ENCODE peak calls at places on chromosome 6, in six cellular contexts. One of them, this sample, is unnamed.

GRCh38 chr6:30614843-30615218 is 2.2 kb downstream of the PPP1R10 start:
- DNase-seq in SIG-M5: peak; percentile 94
- DNase-seq in stimulated activated CD4-positive, alpha-beta T cell treated with anti-CD3 and anti-CD28 coated beads, Interleukin-1b, Interleukin-23, amount 100 ng/mL, for 4 hours: peak; percentile 45
- DNase-seq in NCI-H187: peak; percentile 80
- DNase-seq in NCI-H2081: peak; percentile 96
- DNase-seq in type B pancreatic cell: peak; percentile 80
- DNase-seq in this sample: peak; percentile 90

GRCh38 chr6:108080010-108080780 is 5.7 kb upstream of the OSTM1 start:
- DNase-seq in SIG-M5: no peak
- DNase-seq in stimulated activated CD4-positive, alpha-beta T cell treated with anti-CD3 and anti-CD28 coated beads, Interleukin-1b, Interleukin-23, amount 100 ng/mL, for 4 hours: no peak
- DNase-seq in NCI-H187: no peak
- DNase-seq in NCI-H2081: no peak
- DNase-seq in type B pancreatic cell: no peak
- DNase-seq in this sample: no peak

GRCh38 chr6:2748183-2748582 is 2.5 kb downstream of the MYLK4 start:
- DNase-seq in SIG-M5: no peak
- DNase-seq in stimulated activated CD4-positive, alpha-beta T cell treated with anti-CD3 and anti-CD28 coated beads, Interleukin-1b, Interleukin-23, amount 100 ng/mL, for 4 hours: no peak
- DNase-seq in NCI-H187: no peak
- DNase-seq in NCI-H2081: no peak
- DNase-seq in type B pancreatic cell: no peak
- DNase-seq in this sample: no peak

GRCh38 chr6:119960065-119960464 is 610.5 kb upstream of the MAN1A1 start:
- DNase-seq in SIG-M5: no peak
- DNase-seq in stimulated activated CD4-positive, alpha-beta T cell treated with anti-CD3 and anti-CD28 coated beads, Interleukin-1b, Interleukin-23, amount 100 ng/mL, for 4 hours: no peak
- DNase-seq in NCI-H187: no peak
- DNase-seq in NCI-H2081: no peak
- DNase-seq in type B pancreatic cell: no peak
- DNase-seq in this sample: no peak

GRCh38 chr6:109793015-109793414 is 101.9 kb downstream of the FIG4 start:
- DNase-seq in SIG-M5: no peak
- DNase-seq in stimulated activated CD4-positive, alpha-beta T cell treated with anti-CD3 and anti-CD28 coated beads, Interleukin-1b, Interleukin-23, amount 100 ng/mL, for 4 hours: no peak
- DNase-seq in NCI-H187: no peak
- DNase-seq in NCI-H2081: no peak
- DNase-seq in type B pancreatic cell: no peak
- DNase-seq in this sample: no peak

GRCh38 chr6:25147191-25147590 is 132.0 kb upstream of the CARMIL1 start:
- DNase-seq in SIG-M5: peak; percentile 11
- DNase-seq in stimulated activated CD4-positive, alpha-beta T cell treated with anti-CD3 and anti-CD28 coated beads, Interleukin-1b, Interleukin-23, amount 100 ng/mL, for 4 hours: no peak
- DNase-seq in NCI-H187: no peak
- DNase-seq in NCI-H2081: no peak
- DNase-seq in type B pancreatic cell: no peak
- DNase-seq in this sample: no peak

GRCh38 chr6:141996823-141997222 is 135.9 kb upstream of the GJE1 start:
- DNase-seq in SIG-M5: no peak
- DNase-seq in stimulated activated CD4-positive, alpha-beta T cell treated with anti-CD3 and anti-CD28 coated beads, Interleukin-1b, Interleukin-23, amount 100 ng/mL, for 4 hours: no peak
- DNase-seq in NCI-H187: no peak
- DNase-seq in NCI-H2081: no peak
- DNase-seq in type B pancreatic cell: no peak
- DNase-seq in this sample: no peak

GRCh38 chr6:43070028-43070632 is 6.0 kb upstream of the PTK7 start:
- DNase-seq in SIG-M5: no peak
- DNase-seq in stimulated activated CD4-positive, alpha-beta T cell treated with anti-CD3 and anti-CD28 coated beads, Interleukin-1b, Interleukin-23, amount 100 ng/mL, for 4 hours: no peak
- DNase-seq in NCI-H187: peak; percentile 15
- DNase-seq in NCI-H2081: peak; percentile 32
- DNase-seq in type B pancreatic cell: no peak
- DNase-seq in this sample: no peak

GRCh38 chr6:4599924-4600323 is 176.3 kb upstream of the CDYL start:
- DNase-seq in SIG-M5: no peak
- DNase-seq in stimulated activated CD4-positive, alpha-beta T cell treated with anti-CD3 and anti-CD28 coated beads, Interleukin-1b, Interleukin-23, amount 100 ng/mL, for 4 hours: no peak
- DNase-seq in NCI-H187: no peak
- DNase-seq in NCI-H2081: no peak
- DNase-seq in type B pancreatic cell: no peak
- DNase-seq in this sample: no peak

GRCh38 chr6:134830945-134831344 is 119.0 kb downstream of the ALDH8A1 start:
- DNase-seq in SIG-M5: no peak
- DNase-seq in stimulated activated CD4-positive, alpha-beta T cell treated with anti-CD3 and anti-CD28 coated beads, Interleukin-1b, Interleukin-23, amount 100 ng/mL, for 4 hours: no peak
- DNase-seq in NCI-H187: no peak
- DNase-seq in NCI-H2081: no peak
- DNase-seq in type B pancreatic cell: no peak
- DNase-seq in this sample: no peak

GRCh38 chr6:106473807-106474206 is 113.3 kb downstream of the CRYBG1 start:
- DNase-seq in SIG-M5: no peak
- DNase-seq in stimulated activated CD4-positive, alpha-beta T cell treated with anti-CD3 and anti-CD28 coated beads, Interleukin-1b, Interleukin-23, amount 100 ng/mL, for 4 hours: no peak
- DNase-seq in NCI-H187: no peak
- DNase-seq in NCI-H2081: no peak
- DNase-seq in type B pancreatic cell: no peak
- DNase-seq in this sample: no peak

GRCh38 chr6:157946053-157946617 is 35.5 kb upstream of the SYNJ2 start:
- DNase-seq in SIG-M5: no peak
- DNase-seq in stimulated activated CD4-positive, alpha-beta T cell treated with anti-CD3 and anti-CD28 coated beads, Interleukin-1b, Interleukin-23, amount 100 ng/mL, for 4 hours: no peak
- DNase-seq in NCI-H187: no peak
- DNase-seq in NCI-H2081: no peak
- DNase-seq in type B pancreatic cell: no peak
- DNase-seq in this sample: no peak

GRCh38 chr6:155241966-155242365 is 21.8 kb upstream of the CLDN20 start:
- DNase-seq in SIG-M5: no peak
- DNase-seq in stimulated activated CD4-positive, alpha-beta T cell treated with anti-CD3 and anti-CD28 coated beads, Interleukin-1b, Interleukin-23, amount 100 ng/mL, for 4 hours: no peak
- DNase-seq in NCI-H187: no peak
- DNase-seq in NCI-H2081: no peak
- DNase-seq in type B pancreatic cell: no peak
- DNase-seq in this sample: no peak

GRCh38 chr6:3119040-3119723 is 671 bp downstream of the BPHL start:
- DNase-seq in SIG-M5: no peak
- DNase-seq in stimulated activated CD4-positive, alpha-beta T cell treated with anti-CD3 and anti-CD28 coated beads, Interleukin-1b, Interleukin-23, amount 100 ng/mL, for 4 hours: no peak
- DNase-seq in NCI-H187: no peak
- DNase-seq in NCI-H2081: no peak
- DNase-seq in type B pancreatic cell: no peak
- DNase-seq in this sample: no peak

GRCh38 chr6:72689107-72689954 is 67.5 kb downstream of the KCNQ5 start:
- DNase-seq in SIG-M5: no peak
- DNase-seq in stimulated activated CD4-positive, alpha-beta T cell treated with anti-CD3 and anti-CD28 coated beads, Interleukin-1b, Interleukin-23, amount 100 ng/mL, for 4 hours: no peak
- DNase-seq in NCI-H187: no peak
- DNase-seq in NCI-H2081: no peak
- DNase-seq in type B pancreatic cell: no peak
- DNase-seq in this sample: no peak

GRCh38 chr6:16061833-16062232 is 67.1 kb upstream of the MYLIP start:
- DNase-seq in SIG-M5: no peak
- DNase-seq in stimulated activated CD4-positive, alpha-beta T cell treated with anti-CD3 and anti-CD28 coated beads, Interleukin-1b, Interleukin-23, amount 100 ng/mL, for 4 hours: no peak
- DNase-seq in NCI-H187: no peak
- DNase-seq in NCI-H2081: no peak
- DNase-seq in type B pancreatic cell: no peak
- DNase-seq in this sample: no peak

GRCh38 chr6:42704251-42704936 is 18.0 kb downstream of the PRPH2 start:
- DNase-seq in SIG-M5: no peak
- DNase-seq in stimulated activated CD4-positive, alpha-beta T cell treated with anti-CD3 and anti-CD28 coated beads, Interleukin-1b, Interleukin-23, amount 100 ng/mL, for 4 hours: no peak
- DNase-seq in NCI-H187: peak; percentile 24
- DNase-seq in NCI-H2081: no peak
- DNase-seq in type B pancreatic cell: no peak
- DNase-seq in this sample: no peak

GRCh38 chr6:10460096-10460495 is 45.2 kb upstream of the TFAP2A start:
- DNase-seq in SIG-M5: no peak
- DNase-seq in stimulated activated CD4-positive, alpha-beta T cell treated with anti-CD3 and anti-CD28 coated beads, Interleukin-1b, Interleukin-23, amount 100 ng/mL, for 4 hours: no peak
- DNase-seq in NCI-H187: no peak
- DNase-seq in NCI-H2081: no peak
- DNase-seq in type B pancreatic cell: no peak
- DNase-seq in this sample: no peak

GRCh38 chr6:128882991-128883571 is at the start of gene LAMA2:
- DNase-seq in SIG-M5: no peak
- DNase-seq in stimulated activated CD4-positive, alpha-beta T cell treated with anti-CD3 and anti-CD28 coated beads, Interleukin-1b, Interleukin-23, amount 100 ng/mL, for 4 hours: no peak
- DNase-seq in NCI-H187: no peak
- DNase-seq in NCI-H2081: no peak
- DNase-seq in type B pancreatic cell: peak; percentile 82
- DNase-seq in this sample: no peak

GRCh38 chr6:155324993-155325392 is 10.7 kb upstream of the TFB1M start:
- DNase-seq in SIG-M5: no peak
- DNase-seq in stimulated activated CD4-positive, alpha-beta T cell treated with anti-CD3 and anti-CD28 coated beads, Interleukin-1b, Interleukin-23, amount 100 ng/mL, for 4 hours: no peak
- DNase-seq in NCI-H187: no peak
- DNase-seq in NCI-H2081: no peak
- DNase-seq in type B pancreatic cell: no peak
- DNase-seq in this sample: no peak

GRCh38 chr6:117449549-117450439 is 24.1 kb upstream of the ROS1 start:
- DNase-seq in SIG-M5: no peak
- DNase-seq in stimulated activated CD4-positive, alpha-beta T cell treated with anti-CD3 and anti-CD28 coated beads, Interleukin-1b, Interleukin-23, amount 100 ng/mL, for 4 hours: peak; percentile 21
- DNase-seq in NCI-H187: peak; percentile 1
- DNase-seq in NCI-H2081: peak; percentile 50
- DNase-seq in type B pancreatic cell: no peak
- DNase-seq in this sample: peak; percentile 52

This sample was measured in activated CD4-positive, alpha-beta memory T cell treated with anti-CD3 and anti-CD28 coated beads for 36 hours.